ENCODE peak calls at places on chromosome 15, in six cellular contexts. M, Q, W, I, A and T are unnamed samples.

GRCh38 chr15:22960587-22960986 is 19.6 kb downstream of the CYFIP1 start:
- ATAC-seq in W (no peak), Q (no peak), M (no peak), A (no peak), I (no peak), T (no peak)

GRCh38 chr15:66131200-66131599 is 122.3 kb downstream of the MEGF11 start:
- ATAC-seq in Q (no peak), W (peak), I (no peak), M (no peak), A (no peak), T (no peak)

GRCh38 chr15:98905981-98906711 is 101.4 kb downstream of the PGPEP1L start:
- ATAC-seq in I (no peak), W (no peak), Q (no peak), A (no peak), M (no peak), T (no peak)

GRCh38 chr15:25136119-25136518 is 181.3 kb downstream of the SNRPN start:
- ATAC-seq in W (no peak), M (no peak), Q (peak), A (no peak), I (peak), T (no peak)

GRCh38 chr15:40344631-40345120 is 3.9 kb upstream of the CCDC9B start:
- ATAC-seq in W (no peak), A (peak), M (peak), Q (peak), I (peak), T (no peak)

GRCh38 chr15:73800662-73801345 is 47.7 kb upstream of the INSYN1 start:
- ATAC-seq in Q (no peak), I (no peak), A (no peak), M (peak), W (no peak), T (peak)

GRCh38 chr15:69735126-69735525 is 282.5 kb downstream of the RPLP1 start:
- ATAC-seq in I (no peak), A (no peak), M (no peak), W (no peak), Q (no peak), T (peak)

GRCh38 chr15:71333839-71334238 is 218.6 kb downstream of the THSD4 start:
- ATAC-seq in Q (no peak), W (no peak), M (no peak), A (no peak), I (no peak), T (no peak)

GRCh38 chr15:62352817-62353216 is 187.7 kb upstream of the C2CD4B start:
- ATAC-seq in Q (no peak), I (no peak), W (no peak), A (no peak), M (no peak), T (no peak)

GRCh38 chr15:98873441-98874218 is 134.0 kb downstream of the PGPEP1L start:
- ATAC-seq in A (peak), W (peak), M (peak), Q (no peak), I (no peak), T (no peak)

GRCh38 chr15:91921188-91921820 is 67.8 kb downstream of the SLCO3A1 start:
- ATAC-seq in I (no peak), Q (no peak), W (no peak), A (peak), M (no peak), T (peak)

GRCh38 chr15:24848050-24848449 is 106.7 kb upstream of the SNRPN start:
- ATAC-seq in I (no peak), A (no peak), W (no peak), M (no peak), Q (no peak), T (peak)

GRCh38 chr15:47839233-47839867 is 122.0 kb downstream of the SEMA6D start:
- ATAC-seq in W (no peak), M (no peak), A (no peak), Q (no peak), I (no peak), T (no peak)

GRCh38 chr15:45715528-45715927 is 80.7 kb downstream of the SQOR start:
- ATAC-seq in A (peak), W (no peak), M (peak), I (no peak), Q (no peak), T (no peak)

GRCh38 chr15:99634576-99634975 is 68.8 kb downstream of the MEF2A start:
- ATAC-seq in W (no peak), I (no peak), Q (no peak), A (no peak), M (no peak), T (no peak)

GRCh38 chr15:79977431-79977940 is 6.5 kb upstream of the BCL2A1 start:
- ATAC-seq in A (peak), M (no peak), Q (no peak), W (peak), I (peak), T (peak)

GRCh38 chr15:80803580-80804525 is 24.7 kb downstream of the CEMIP start:
- ATAC-seq in Q (no peak), M (no peak), A (no peak), W (no peak), I (no peak), T (no peak)

GRCh38 chr15:55031732-55032131 is 165.0 kb downstream of the RSL24D1 start:
- ATAC-seq in M (no peak), W (no peak), A (no peak), I (no peak), Q (no peak), T (peak)

GRCh38 chr15:51672100-51672731 is 9.1 kb upstream of the SCG3 start:
- ATAC-seq in M (no peak), W (no peak), Q (no peak), A (no peak), I (peak), T (no peak)

GRCh38 chr15:58423858-58424608 is 7.8 kb upstream of the LIPC start:
- ATAC-seq in W (no peak), I (no peak), Q (peak), M (no peak), A (no peak), T (no peak)

GRCh38 chr15:69000725-69001503 is 13.6 kb upstream of the NOX5 start:
- ATAC-seq in A (no peak), M (no peak), Q (no peak), W (peak), I (no peak), T (no peak)

GRCh38 chr15:97692317-97693015 is 268.0 kb upstream of the ARRDC4 start:
- ATAC-seq in W (no peak), A (no peak), I (no peak), Q (no peak), M (peak), T (no peak)

DNA sequence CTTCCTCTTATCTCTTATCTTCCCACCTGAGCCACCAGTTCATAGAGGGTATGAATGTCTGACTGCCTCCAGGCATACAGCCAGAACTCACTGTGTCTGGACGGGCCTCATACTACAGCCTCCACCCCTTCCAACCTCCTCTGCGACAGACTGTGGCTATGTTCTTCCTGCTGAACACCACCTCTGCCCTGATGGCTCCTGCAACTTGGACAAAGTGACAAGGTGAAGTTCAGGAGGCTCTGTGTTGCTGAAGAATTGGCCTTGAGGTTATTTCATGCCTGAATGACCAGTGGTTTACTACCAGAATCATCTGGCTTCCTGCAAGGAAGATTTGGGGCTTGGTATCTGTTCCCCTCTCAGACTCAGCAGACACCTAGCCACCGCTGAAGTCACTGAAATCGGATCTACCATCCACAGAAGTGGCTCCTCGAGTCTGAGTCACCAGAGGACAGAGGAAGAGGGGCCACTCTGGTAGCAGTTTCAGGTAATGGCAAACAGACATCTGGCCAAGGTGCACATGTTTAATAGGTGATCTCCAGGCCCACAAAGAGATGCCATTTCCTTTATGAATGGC is 14.2 kb upstream of the ULK3 start:
- ATAC-seq in W (no peak), A (peak), I (peak), M (peak), Q (peak), T (no peak)
- TF ChIP-seq POLR2A in W (no peak), A (peak), I (no peak), M (no peak), Q (no peak), T (no peak)

DNA sequence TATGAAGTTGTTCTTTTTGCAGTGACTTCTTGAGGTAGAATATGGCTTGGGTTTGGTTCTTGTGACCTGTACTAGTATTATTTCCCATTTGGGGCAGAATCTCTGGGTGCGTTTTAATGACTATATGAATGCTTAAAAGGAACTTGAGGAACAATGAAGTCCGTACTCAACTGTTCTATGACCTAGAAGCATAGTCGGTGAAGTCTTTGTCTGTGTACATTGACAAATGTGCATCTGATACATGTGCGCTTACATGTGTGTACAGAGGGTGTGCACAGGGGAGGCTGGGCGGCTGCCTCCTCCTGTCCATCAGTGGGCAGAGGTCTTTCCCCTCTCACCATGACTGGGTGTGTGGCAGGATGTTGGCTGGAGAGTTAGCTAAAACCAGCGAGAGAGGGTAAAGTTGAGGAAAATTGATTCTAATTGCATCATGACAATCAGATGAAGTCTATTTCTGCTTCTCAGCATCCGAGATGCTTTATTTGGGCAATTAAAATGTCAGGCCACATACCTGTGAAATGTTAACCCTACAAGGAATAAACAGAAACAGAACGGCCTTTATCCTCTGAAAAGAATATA is 1.0 kb upstream of the NR2F2 start:
- ATAC-seq in M (no peak), W (no peak), A (peak), Q (no peak), I (no peak), T (no peak)
- TF ChIP-seq POLR2AphosphoS5 in M (no peak), W (no peak), A (no peak), Q (no peak), I (no peak), T (no peak)

GRCh38 chr15:43792761-43793493 is 807 bp downstream of the SERF2 start:
- ATAC-seq in I (peak), A (peak), W (peak), Q (peak), M (no peak), T (no peak)
- TF ChIP-seq POLR2A in I (no peak), A (peak), W (peak), Q (peak), M (no peak), T (no peak)

GRCh38 chr15:67945951-67946700 is 106.3 kb upstream of the RNU6-1 start:
- ATAC-seq in I (peak), Q (peak), A (peak), W (peak), M (peak), T (peak)
- TF ChIP-seq POLR2AphosphoS5 in I (no peak), Q (peak), A (no peak), W (no peak), M (no peak), T (no peak)

GRCh38 chr15:44711089-44711355 is at the start of gene PATL2:
- ATAC-seq in A (no peak), Q (no peak), I (no peak), W (no peak), M (no peak), T (no peak)

GRCh38 chr15:44713006-44713966 is 2.0 kb downstream of the B2M start:
- ATAC-seq in Q (no peak), I (peak), W (no peak), M (peak), A (peak), T (no peak)

GRCh38 chr15:44710236-44711088 is 661 bp downstream of the PATL2 start:
- ATAC-seq in Q (no peak), A (peak), M (peak), W (no peak), I (no peak), T (no peak)

GRCh38 chr15:44712108-44713005 is 1.0 kb downstream of the B2M start:
- ATAC-seq in I (peak), A (peak), M (peak), Q (peak), W (peak), T (peak)

DNA sequence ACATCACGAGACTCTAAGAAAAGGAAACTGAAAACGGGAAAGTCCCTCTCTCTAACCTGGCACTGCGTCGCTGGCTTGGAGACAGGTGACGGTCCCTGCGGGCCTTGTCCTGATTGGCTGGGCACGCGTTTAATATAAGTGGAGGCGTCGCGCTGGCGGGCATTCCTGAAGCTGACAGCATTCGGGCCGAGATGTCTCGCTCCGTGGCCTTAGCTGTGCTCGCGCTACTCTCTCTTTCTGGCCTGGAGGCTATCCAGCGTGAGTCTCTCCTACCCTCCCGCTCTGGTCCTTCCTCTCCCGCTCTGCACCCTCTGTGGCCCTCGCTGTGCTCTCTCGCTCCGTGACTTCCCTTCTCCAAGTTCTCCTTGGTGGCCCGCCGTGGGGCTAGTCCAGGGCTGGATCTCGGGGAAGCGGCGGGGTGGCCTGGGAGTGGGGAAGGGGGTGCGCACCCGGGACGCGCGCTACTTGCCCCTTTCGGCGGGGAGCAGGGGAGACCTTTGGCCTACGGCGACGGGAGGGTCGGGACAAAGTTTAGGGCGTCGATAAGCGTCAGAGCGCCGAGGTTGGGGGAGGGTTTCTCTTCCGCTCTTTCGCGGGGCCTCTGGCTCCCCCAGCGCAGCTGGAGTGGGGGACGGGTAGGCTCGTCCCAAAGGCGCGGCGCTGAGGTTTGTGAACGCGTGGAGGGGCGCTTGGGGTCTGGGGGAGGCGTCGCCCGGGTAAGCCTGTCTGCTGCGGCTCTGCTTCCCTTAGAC is at the start of gene B2M:
- ATAC-seq in A (peak), W (peak), M (peak), I (peak), Q (peak), T (peak)
- TF ChIP-seq POLR2A in A (peak), W (peak), M (peak), I (peak), Q (peak), T (peak)

GRCh38 chr15:76815421-76815820 is 89.7 kb downstream of the SCAPER start:
- ATAC-seq in M (peak), I (no peak), Q (no peak), A (no peak), W (no peak), T (no peak)
- TF ChIP-seq POLR2AphosphoS5 in M (no peak), I (no peak), Q (no peak), A (no peak), W (no peak), T (no peak)

DNA sequence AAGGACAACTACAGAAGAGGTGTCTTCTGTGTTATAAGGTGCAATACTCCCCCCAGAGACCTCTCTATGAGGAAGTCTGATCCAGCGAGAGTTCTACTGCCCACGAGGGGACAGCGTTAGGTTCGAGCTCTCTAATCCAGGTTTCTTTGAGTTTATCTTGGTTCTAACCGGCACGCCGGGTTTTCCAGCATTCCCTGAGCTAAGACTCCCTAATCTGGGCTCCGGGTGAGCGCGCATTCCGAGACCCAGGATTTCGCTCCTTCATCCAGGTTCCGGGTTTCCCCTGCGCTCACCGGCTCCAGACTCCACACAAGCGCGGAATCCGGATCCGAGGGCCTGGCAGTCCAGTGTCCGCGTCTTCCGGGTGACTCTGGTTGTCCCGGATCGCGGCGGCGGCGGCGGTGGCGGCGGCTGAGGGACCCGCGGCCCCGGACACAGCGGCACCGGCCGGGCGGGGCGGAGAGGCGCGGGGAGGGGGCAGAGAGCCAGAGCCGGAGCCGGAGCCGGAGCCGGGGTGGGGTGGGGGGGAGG is at the start of gene ZNF609:
- ATAC-seq in A (peak), M (peak), I (peak), Q (peak), W (peak), T (peak)
- TF ChIP-seq POLR2A in A (peak), M (no peak), I (peak), Q (no peak), W (no peak), T (peak)

GRCh38 chr15:52764731-52765130 is 25.4 kb downstream of the ONECUT1 start:
- ATAC-seq in A (no peak), W (no peak), Q (no peak), M (no peak), I (no peak), T (no peak)

GRCh38 chr15:52760562-52760961 is 29.6 kb downstream of the ONECUT1 start:
- ATAC-seq in I (no peak), M (no peak), Q (no peak), A (no peak), W (no peak), T (no peak)

GRCh38 chr15:52759969-52760368 is 30.2 kb downstream of the ONECUT1 start:
- ATAC-seq in W (no peak), I (peak), A (no peak), M (peak), Q (peak), T (no peak)

GRCh38 chr15:52762621-52763020 is 27.5 kb downstream of the ONECUT1 start:
- ATAC-seq in W (no peak), A (no peak), M (no peak), I (no peak), Q (no peak), T (no peak)

GRCh38 chr15:52765779-52766178 is 24.4 kb downstream of the ONECUT1 start:
- ATAC-seq in Q (peak), A (no peak), M (peak), W (no peak), I (peak), T (no peak)
- TF ChIP-seq POLR2AphosphoS5 in Q (no peak), A (no peak), M (no peak), W (no peak), I (no peak), T (no peak)

GRCh38 chr15:84736375-84736774 is 12.0 kb upstream of the ZNF592 start:
- ATAC-seq in A (peak), Q (no peak), I (no peak), M (no peak), W (no peak), T (no peak)

GRCh38 chr15:84737005-84737404 is 11.4 kb upstream of the ZNF592 start:
- ATAC-seq in A (no peak), W (no peak), I (no peak), Q (no peak), M (no peak), T (no peak)

GRCh38 chr15:84740691-84741090 is 7.7 kb upstream of the ZNF592 start:
- ATAC-seq in Q (no peak), M (no peak), I (no peak), A (no peak), W (no peak), T (no peak)

GRCh38 chr15:84731774-84732173 is 15.8 kb upstream of the SEC11A start:
- ATAC-seq in W (no peak), Q (no peak), M (no peak), I (no peak), A (no peak), T (no peak)

GRCh38 chr15:84734794-84735479 is 13.5 kb upstream of the ZNF592 start:
- ATAC-seq in A (peak), Q (peak), W (peak), M (peak), I (peak), T (peak)
- TF ChIP-seq POLR2A in A (peak), Q (no peak), W (no peak), M (peak), I (peak), T (no peak)

GRCh38 chr15:61281328-61281727 is 52.2 kb upstream of the RORA start:
- ATAC-seq in M (no peak), A (no peak), Q (no peak), W (no peak), I (no peak), T (no peak)

DNA sequence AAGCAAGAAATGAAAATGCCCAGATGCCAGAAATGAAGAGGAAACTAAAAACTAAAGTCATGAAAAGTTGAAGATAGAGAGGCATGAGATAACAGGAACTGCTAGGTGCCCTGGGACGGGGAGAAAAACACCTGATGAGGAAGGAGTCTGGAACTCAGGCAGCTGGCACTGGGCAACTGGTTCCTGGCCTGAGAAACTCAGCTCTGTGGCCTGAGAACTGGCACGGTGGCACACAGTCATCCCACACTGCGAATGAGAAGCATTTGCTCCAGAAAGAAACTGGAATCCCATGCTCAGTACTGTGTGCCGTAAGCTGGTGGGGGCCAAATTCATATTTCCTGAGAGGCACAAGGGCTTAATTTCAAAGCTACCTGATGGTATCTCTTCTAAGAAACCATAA is 53.6 kb upstream of the RORA start:
- ATAC-seq in A (no peak), W (no peak), I (no peak), M (no peak), Q (no peak), T (no peak)
- TF ChIP-seq POLR2AphosphoS5 in A (no peak), W (no peak), I (no peak), M (no peak), Q (no peak), T (no peak)